ENCODE peak calls at places on chromosome 21, in ten cellular contexts. F, L, R, N, B, W, E, P, Y and A are unnamed samples.

GRCh38 chr21:36747114-36747814 is 48.3 kb downstream of the SIM2 start:
- DNase-seq in F (peak; percentile 61), L (no peak), R (no peak), N (no peak), B (peak; percentile 26), W (no peak), E (no peak), P (no peak), Y (peak; percentile 28), A (no peak)

GRCh38 chr21:14603202-14603601 is 57.1 kb upstream of the SAMSN1 start:
- DNase-seq in F (no peak), L (no peak), R (no peak), N (no peak), B (no peak), W (peak; percentile 86), E (no peak), P (no peak), Y (no peak), A (no peak)

GRCh38 chr21:42739061-42739931 is 85.9 kb downstream of the PDE9A start:
- DNase-seq in F (peak; percentile 32), L (no peak), R (no peak), N (no peak), B (no peak), W (peak; percentile 38), E (no peak), P (no peak), Y (no peak), A (no peak)

GRCh38 chr21:34205811-34206635 is 132.6 kb downstream of the MRPS6 start:
- DNase-seq in F (no peak), L (no peak), R (no peak), N (peak; percentile 6), B (no peak), W (no peak), E (no peak), P (no peak), Y (no peak), A (no peak)

GRCh38 chr21:21029159-21029558 is 30.9 kb downstream of the NCAM2 start:
- DNase-seq in F (no peak), L (no peak), R (no peak), N (peak; percentile 71), B (no peak), W (no peak), E (no peak), P (no peak), Y (no peak), A (no peak)

GRCh38 chr21:35602811-35603210 is 457.5 kb downstream of the SETD4 start:
- DNase-seq in F (no peak), L (no peak), R (no peak), N (no peak), B (no peak), W (no peak), E (no peak), P (no peak), Y (no peak), A (no peak)

GRCh38 chr21:15549671-15550070 is 180.1 kb upstream of the USP25 start:
- DNase-seq in F (peak; percentile 58), L (no peak), R (peak; percentile 36), N (no peak), B (no peak), W (peak; percentile 37), E (no peak), P (no peak), Y (no peak), A (no peak)

GRCh38 chr21:38806153-38806941 is 618 bp downstream of the ETS2 start:
- DNase-seq in F (peak; percentile 68), L (no peak), R (no peak), N (no peak), B (no peak), W (no peak), E (no peak), P (peak; percentile 26), Y (peak; percentile 47), A (no peak)

GRCh38 chr21:36693144-36694040 is 5.5 kb upstream of the SIM2 start:
- DNase-seq in F (peak; percentile 84), L (no peak), R (no peak), N (no peak), B (no peak), W (no peak), E (no peak), P (no peak), Y (peak; percentile 67), A (no peak)

GRCh38 chr21:17542371-17542992 is 29.6 kb downstream of the CXADR start:
- DNase-seq in F (no peak), L (no peak), R (no peak), N (no peak), B (no peak), W (peak; percentile 49), E (no peak), P (no peak), Y (no peak), A (no peak)

GRCh38 chr21:32735524-32735923 is 7.7 kb upstream of the SYNJ1 start:
- DNase-seq in F (no peak), L (no peak), R (no peak), N (no peak), B (no peak), W (no peak), E (no peak), P (peak; percentile 19), Y (no peak), A (no peak)

GRCh38 chr21:34889537-34890257 is 159.4 kb downstream of the RUNX1 start:
- DNase-seq in F (peak; percentile 87), L (no peak), R (peak; percentile 54), N (peak; percentile 34), B (peak; percentile 69), W (peak; percentile 80), E (no peak), P (peak; percentile 79), Y (peak; percentile 65), A (peak; percentile 66)